ENCODE peak calls at places on chromosomes 1 and 21, in six cellular contexts. L, J, Q, B, Z and X are unnamed samples.

GRCh38 chr1:25524568-25525359 is 18.6 kb upstream of the LDLRAP1 start:
- DNase-seq in Q (no peak), B (no peak), J (peak; percentile 41), Z (no peak), L (no peak), X (no peak)

GRCh38 chr21:35002879-35003722 is 46.0 kb downstream of the RUNX1 start:
- DNase-seq in J (no peak), Q (no peak), L (peak; percentile 77), Z (no peak), B (no peak), X (no peak)

GRCh38 chr1:107570768-107571167 is 394.2 kb downstream of the VAV3 start:
- DNase-seq in B (no peak), L (peak; percentile 0), Z (no peak), Q (peak; percentile 10), J (no peak), X (peak; percentile 68)

GRCh38 chr1:112778136-112778535 is 63.0 kb upstream of the PPM1J start:
- DNase-seq in L (no peak), Z (no peak), J (no peak), B (no peak), Q (no peak), X (peak; percentile 3)

GRCh38 chr1:191575180-191575579 is 583.1 kb upstream of the RGS18 start:
- DNase-seq in Z (no peak), J (no peak), Q (no peak), L (no peak), B (no peak), X (no peak)

GRCh38 chr1:43872280-43872679 is 61.3 kb upstream of the ARTN start:
- DNase-seq in Z (no peak), B (no peak), Q (no peak), J (no peak), L (no peak), X (no peak)

GRCh38 chr1:76764638-76765572 is 102.4 kb upstream of the ST6GALNAC5 start:
- DNase-seq in Z (no peak), Q (no peak), J (peak; percentile 13), B (no peak), L (peak; percentile 26), X (no peak)

GRCh38 chr1:77375990-77376389 is 94.2 kb downstream of the AK5 start:
- DNase-seq in J (no peak), L (no peak), B (no peak), Q (no peak), Z (no peak), X (no peak)

GRCh38 chr1:246428542-246429308 is 78.4 kb downstream of the SMYD3 start:
- DNase-seq in B (peak; percentile 50), Z (no peak), J (no peak), L (peak; percentile 63), Q (peak; percentile 7), X (no peak)

GRCh38 chr1:117076648-117077047 is 16.5 kb downstream of the TTF2 start:
- DNase-seq in Z (no peak), B (no peak), Q (no peak), L (no peak), J (no peak), X (no peak)

GRCh38 chr1:17553970-17554369 is 14.5 kb downstream of the ARHGEF10L start:
- DNase-seq in J (no peak), Z (peak; percentile 84), L (peak; percentile 68), B (peak; percentile 54), Q (peak; percentile 25), X (peak; percentile 84)

GRCh38 chr1:235999259-235999925 is 65.5 kb downstream of the NID1 start:
- DNase-seq in Z (no peak), Q (peak; percentile 94), L (peak; percentile 96), J (no peak), B (no peak), X (no peak)

GRCh38 chr1:230243583-230244377 is 176.7 kb downstream of the GALNT2 start:
- DNase-seq in L (peak; percentile 45), B (peak; percentile 40), Q (no peak), Z (no peak), J (peak; percentile 30), X (no peak)

GRCh38 chr1:116330846-116331245 is 42.2 kb upstream of the ATP1A1 start:
- DNase-seq in Z (no peak), J (no peak), B (no peak), Q (no peak), L (no peak), X (no peak)

GRCh38 chr21:43315244-43316137 is 111.4 kb downstream of the SIK1 start:
- DNase-seq in B (no peak), Q (no peak), Z (no peak), J (no peak), L (no peak), X (no peak)

GRCh38 chr1:207060596-207060995 is 7.5 kb downstream of the PFKFB2 start:
- DNase-seq in Z (no peak), L (no peak), B (no peak), J (no peak), Q (no peak), X (no peak)

GRCh38 chr21:29658177-29658933 is 281.4 kb downstream of the GRIK1 start:
- DNase-seq in J (no peak), L (no peak), Q (no peak), B (no peak), Z (no peak), X (no peak)

GRCh38 chr1:51417496-51418383 is 87.4 kb upstream of the TTC39A start:
- DNase-seq in L (peak; percentile 64), Q (no peak), Z (no peak), B (no peak), J (no peak), X (no peak)

GRCh38 chr1:2598329-2598931 is 11.9 kb downstream of the PRXL2B start:
- DNase-seq in Z (no peak), J (no peak), Q (no peak), B (peak; percentile 40), L (no peak), X (no peak)

GRCh38 chr1:235017719-235018118 is 110.9 kb downstream of the TOMM20 start:
- DNase-seq in L (peak; percentile 17), Z (peak; percentile 1), Q (no peak), B (no peak), J (no peak), X (no peak)

DNA sequence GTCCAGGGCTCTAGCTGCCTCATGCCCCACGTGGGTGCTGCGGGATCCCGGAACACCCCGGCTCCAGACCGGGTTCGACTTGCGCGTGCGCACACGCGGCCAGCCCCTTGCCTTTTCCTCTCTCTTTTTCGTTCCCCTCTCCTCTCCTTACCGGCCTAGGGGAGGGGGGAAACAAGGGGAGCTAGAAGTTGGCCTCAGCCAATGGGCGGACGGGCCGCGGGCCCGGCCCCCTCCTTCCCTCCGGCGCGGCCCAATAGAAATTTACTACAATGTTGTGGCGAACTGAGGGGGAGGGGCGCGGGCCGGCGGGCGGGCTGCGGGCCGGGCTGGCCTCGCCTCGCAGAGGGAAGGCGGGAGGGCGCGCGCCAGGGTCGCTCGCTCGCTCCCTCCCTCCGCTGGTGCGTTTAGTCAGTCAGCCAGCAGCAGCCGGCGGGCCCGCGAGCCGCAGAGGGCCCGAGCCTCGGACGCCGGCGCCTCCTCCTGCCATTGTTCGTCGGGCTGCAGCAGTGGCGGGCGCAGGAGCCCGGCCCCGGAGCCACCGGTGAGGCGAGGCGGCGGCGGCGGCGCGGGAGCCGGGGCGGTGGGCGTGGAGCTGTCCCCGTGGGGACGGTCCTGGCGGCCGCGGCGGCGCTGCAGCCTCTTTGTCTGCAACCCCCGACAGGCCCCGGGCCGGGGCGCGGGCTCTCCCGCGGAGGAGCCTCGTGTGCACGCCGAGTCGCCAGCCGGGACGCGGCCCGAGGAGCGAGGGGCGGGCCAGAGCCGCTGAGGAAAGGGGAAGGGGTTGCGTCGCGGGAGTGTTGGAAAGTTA is at the start of gene EPB41:
- DNase-seq in J (peak; percentile 81), Q (peak; percentile 96), B (peak; percentile 98), L (peak; percentile 87), Z (peak; percentile 94), X (peak; percentile 96)
- H3K4me3 ChIP-seq in J (peak within 1 kb of the TSS; percentile 72), Q (peak within 1 kb of the TSS; percentile 64), B (peak within 1 kb of the TSS; percentile 81), L (peak within 1 kb of the TSS; percentile 55), Z (peak within 1 kb of the TSS; percentile 92), X (peak within 1 kb of the TSS; percentile 65)

DNA sequence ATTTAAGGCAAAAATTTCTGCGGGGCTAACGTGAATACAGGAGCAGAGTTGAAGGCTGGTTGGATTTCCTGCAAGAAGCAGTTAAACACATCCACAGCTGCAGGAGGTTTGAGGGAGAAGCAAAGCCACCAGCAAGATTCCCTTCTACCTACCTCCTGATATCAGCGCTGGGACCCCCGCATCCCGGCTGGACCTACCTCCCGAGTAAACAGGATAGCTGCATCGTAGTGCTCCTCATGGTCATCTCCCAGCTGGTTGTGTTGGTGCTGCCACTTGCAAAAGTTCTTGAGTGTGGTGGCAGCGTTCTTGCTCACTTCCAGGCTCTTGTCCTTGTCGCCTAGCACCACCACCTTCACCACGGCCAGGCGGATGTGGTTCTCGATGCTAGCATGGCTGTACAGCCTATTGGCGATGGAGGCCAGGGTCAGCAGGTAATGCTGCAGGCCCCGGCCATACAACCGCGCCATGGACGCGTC is 1.8 kb downstream of the ADAMTS5 start:
- DNase-seq in J (no peak), L (no peak), Z (no peak), Q (no peak), B (no peak), X (peak; percentile 39)
- H3K4me3 ChIP-seq in J (peak overlapping the region; percentile 67), L (no peak overlapping the region), Z (peak overlapping the region; percentile 75), Q (no peak overlapping the region), B (no peak overlapping the region), X (no peak overlapping the region)

GRCh38 chr1:35706846-35707245 is 11.8 kb downstream of the C1orf216 start:
- DNase-seq in Z (no peak), Q (no peak), J (no peak), L (no peak), B (no peak), X (no peak)

GRCh38 chr1:35702540-35702939 is 16.1 kb downstream of the C1orf216 start:
- DNase-seq in B (no peak), L (no peak), Z (no peak), Q (no peak), J (no peak), X (no peak)

GRCh38 chr1:35708952-35709351 is 9.7 kb downstream of the C1orf216 start:
- DNase-seq in J (no peak), B (no peak), Q (no peak), Z (no peak), L (no peak), X (no peak)

GRCh38 chr1:35708179-35708891 is 10.3 kb downstream of the C1orf216 start:
- DNase-seq in L (no peak), Z (no peak), B (peak; percentile 80), Q (no peak), J (peak; percentile 43), X (no peak)

GRCh38 chr1:35707253-35708178 is 11.2 kb downstream of the C1orf216 start:
- DNase-seq in B (peak; percentile 90), Q (no peak), J (no peak), L (no peak), Z (no peak), X (peak; percentile 77)
- H3K4me3 ChIP-seq in B (peak overlapping the region; percentile 80), Q (peak overlapping the region; percentile 15), J (peak overlapping the region; percentile 63), L (peak overlapping the region; percentile 40), Z (peak overlapping the region; percentile 53), X (peak overlapping the region; percentile 22)

GRCh38 chr1:179151908-179152682 is 70.2 kb downstream of the TOR3A start:
- DNase-seq in Q (peak; percentile 34), B (no peak), Z (no peak), J (no peak), L (no peak), X (no peak)
- H3K4me3 ChIP-seq in Q (no peak overlapping the region), B (no peak overlapping the region), Z (no peak overlapping the region), J (no peak overlapping the region), L (no peak overlapping the region), X (no peak overlapping the region)